ENCODE peak calls at places on chromosomes 4 and X, in eight cellular contexts. L is epithelial cell of esophagus; B is activated T-helper 1 cell treated with anti-CD3 and anti-CD28 coated beads, Interleukin-12 subunit alpha, Interleukin-12 subunit beta, Interleukin-2, Interleukin-4 antibody, amounts not matched to agents 30 ng/mL and 10 ng/mL and 1 ng/mL, durations not matched to agents 14 hours and 24 hours and 36 hours; R is SW 1271; I is epithelial cell of proximal tubule; W is Ammon's horn; F is activated CD8-positive, alpha-beta memory T cell treated with anti-CD3 and anti-CD28 coated beads, Interleukin-2, amount 50 U/mL, for 4 hours; Q is fibroblast of pulmonary artery. N is an unnamed sample.

GRCh38 chr4:111641813-111642579 is 503.3 kb upstream of the FAM241A start:
- DNase-seq in B (peak), F (no peak), Q (peak), W (peak), I (peak), R (peak), L (peak), N (peak)

GRCh38 chr4:101282076-101282844 is 65.1 kb downstream of the PPP3CA start:
- DNase-seq in I (no peak), W (no peak), R (no peak), B (peak), Q (no peak), L (no peak), F (peak), N (no peak)

GRCh38 chr4:109985993-109986640 is 73.4 kb downstream of the EGF start:
- DNase-seq in L (no peak), Q (no peak), F (no peak), R (no peak), I (no peak), W (no peak), B (no peak), N (no peak)

GRCh38 chrX:10450959-10451355 is 169.4 kb downstream of the MID1 start:
- DNase-seq in B (no peak), R (no peak), F (no peak), I (no peak), Q (no peak), W (no peak), L (no peak), N (no peak)

GRCh38 chr4:141028024-141028529 is 105.2 kb downstream of the RNF150 start:
- DNase-seq in B (no peak), I (no peak), W (no peak), L (peak), F (no peak), Q (peak), R (no peak), N (no peak)

GRCh38 chr4:77538574-77539157 is 67.0 kb upstream of the CXCL13 start:
- DNase-seq in W (no peak), F (no peak), R (no peak), I (peak), L (peak), B (no peak), Q (peak), N (no peak)

GRCh38 chrX:49079489-49080428 is at the start of gene WDR45:
- DNase-seq in W (peak), R (peak), Q (peak), L (peak), B (peak), I (no peak), F (peak), N (peak)

GRCh38 chr4:3384771-3385701 is 56.7 kb upstream of the HGFAC start:
- DNase-seq in Q (no peak), B (no peak), R (no peak), W (no peak), I (no peak), L (peak), F (no peak), N (no peak)

GRCh38 chr4:19123681-19124080 is 1102.1 kb upstream of the LCORL start:
- DNase-seq in W (no peak), I (peak), B (no peak), L (no peak), Q (no peak), R (no peak), F (no peak), N (no peak)

GRCh38 chr4:743463-744211 is 38.0 kb downstream of the PCGF3 start:
- DNase-seq in W (no peak), L (no peak), Q (no peak), R (peak), I (no peak), F (no peak), B (no peak), N (no peak)

GRCh38 chrX:46531442-46531841 is 13.8 kb downstream of the ZNF674 start:
- DNase-seq in F (no peak), Q (no peak), B (no peak), R (no peak), W (no peak), L (no peak), I (no peak), N (no peak)

GRCh38 chr4:121995790-121996537 is 44.1 kb upstream of the TRPC3 start:
- DNase-seq in R (no peak), F (no peak), B (no peak), Q (no peak), W (no peak), L (no peak), I (no peak), N (no peak)

GRCh38 chr4:78020677-78021076 is 36.4 kb upstream of the FRAS1 start:
- DNase-seq in R (no peak), W (no peak), B (no peak), I (no peak), Q (no peak), L (peak), F (no peak), N (no peak)

GRCh38 chr4:133565379-133565778 is 416.3 kb downstream of the PCDH10 start:
- DNase-seq in B (no peak), W (no peak), Q (peak), I (no peak), F (no peak), R (peak), L (peak), N (no peak)

GRCh38 chr4:42331914-42332368 is 65.3 kb upstream of the SHISA3 start:
- DNase-seq in I (peak), R (no peak), B (no peak), L (peak), W (no peak), F (no peak), Q (peak), N (no peak)

GRCh38 chr4:176902710-176903323 is 110.1 kb upstream of the VEGFC start:
- DNase-seq in W (no peak), B (no peak), L (peak), R (peak), Q (peak), I (no peak), F (no peak), N (no peak)

GRCh38 chr4:187604984-187605383 is 390.6 kb upstream of the ZFP42 start:
- DNase-seq in R (no peak), Q (no peak), I (no peak), L (no peak), B (no peak), F (no peak), W (no peak), N (no peak)

GRCh38 chr4:2800691-2801596 is 8.1 kb downstream of the SH3BP2 start:
- DNase-seq in I (no peak), Q (peak), W (peak), F (no peak), L (no peak), R (no peak), B (no peak), N (no peak)

GRCh38 chr4:113276448-113277158 is 227.2 kb downstream of the ANK2 start:
- DNase-seq in Q (no peak), B (no peak), I (no peak), F (no peak), L (no peak), R (no peak), W (peak), N (no peak)

GRCh38 chr4:8198906-8199593 is at the start of gene SH3TC1:
- DNase-seq in R (peak), I (peak), W (peak), Q (peak), B (peak), F (peak), L (peak), N (no peak)

GRCh38 chr4:84719115-84719514 is 136.2 kb downstream of the CDS1 start:
- DNase-seq in W (no peak), R (no peak), B (no peak), Q (peak), F (no peak), L (no peak), I (no peak), N (no peak)

GRCh38 chrX:11533211-11533651 is 132.5 kb downstream of the ARHGAP6 start:
- DNase-seq in W (peak), F (no peak), I (peak), R (peak), B (no peak), L (peak), Q (peak), N (no peak)

GRCh38 chr4:140151700-140152014 is 2.3 kb downstream of the MAML3 start:
- DNase-seq in I (no peak), Q (peak), F (peak), B (peak), R (peak), L (peak), W (peak), N (peak)

GRCh38 chrX:12771445-12772069 is 19.7 kb upstream of the PRPS2 start:
- DNase-seq in B (peak), F (peak), I (no peak), R (no peak), L (peak), W (peak), Q (peak), N (no peak)

GRCh38 chr4:184732126-184732525 is 1.8 kb downstream of the CENPU start:
- DNase-seq in W (no peak), F (no peak), L (peak), R (no peak), I (no peak), Q (no peak), B (no peak), N (no peak)